ENCODE peak calls at places on chromosomes 2 and 18, in five cellular contexts. H is ovary; G is CD8-positive, alpha-beta T cell; A is heart left ventricle; B is Panc1. C is an unnamed sample.
A peak's percentile ranks its signal among the peaks of the same experiment; 100 is the strongest.

GRCh38 chr2:23698116-23698732 is 228.7 kb downstream of the ATAD2B start:
- DNase-seq in H (no peak), G (no peak), A (peak; percentile 33), B (no peak), C (no peak)

GRCh38 chr18:67023059-67023458 is 419.2 kb upstream of the CDH19 start:
- DNase-seq in H (no peak), G (no peak), A (no peak), B (no peak), C (no peak)

GRCh38 chr2:120779781-120780283 is 44.2 kb downstream of the GLI2 start:
- DNase-seq in H (no peak), G (no peak), A (no peak), B (no peak), C (peak; percentile 63)

GRCh38 chr2:28142403-28142802 is 250.3 kb upstream of the FOSL2 start:
- DNase-seq in H (no peak), G (no peak), A (no peak), B (no peak), C (no peak)

GRCh38 chr2:162825578-162825977 is 13.0 kb downstream of the KCNH7 start:
- DNase-seq in H (no peak), G (no peak), A (no peak), B (no peak), C (no peak)

GRCh38 chr2:159855153-159856140 is 57.4 kb upstream of the CD302 start:
- DNase-seq in H (no peak), G (no peak), A (no peak), B (no peak), C (no peak)

GRCh38 chr2:10772868-10773215 is 39.7 kb downstream of the PDIA6 start:
- DNase-seq in H (no peak), G (no peak), A (no peak), B (no peak), C (no peak)

GRCh38 chr2:36371963-36372391 is 16.4 kb downstream of the CRIM1 start:
- DNase-seq in H (no peak), G (no peak), A (no peak), B (no peak), C (no peak)

GRCh38 chr2:46939596-46940359 is 24.2 kb upstream of the MCFD2 start:
- DNase-seq in H (no peak), G (no peak), A (no peak), B (no peak), C (peak; percentile 78)

GRCh38 chr2:215365184-215365658 is 53.4 kb downstream of the ATIC start:
- DNase-seq in H (no peak), G (no peak), A (no peak), B (no peak), C (no peak)

GRCh38 chr2:39264733-39265132 is 21.0 kb upstream of the CDKL4 start:
- DNase-seq in H (no peak), G (no peak), A (no peak), B (no peak), C (no peak)

GRCh38 chr2:98356729-98357128 is 10.5 kb downstream of the CNGA3 start:
- DNase-seq in H (no peak), G (no peak), A (no peak), B (no peak), C (no peak)

DNA sequence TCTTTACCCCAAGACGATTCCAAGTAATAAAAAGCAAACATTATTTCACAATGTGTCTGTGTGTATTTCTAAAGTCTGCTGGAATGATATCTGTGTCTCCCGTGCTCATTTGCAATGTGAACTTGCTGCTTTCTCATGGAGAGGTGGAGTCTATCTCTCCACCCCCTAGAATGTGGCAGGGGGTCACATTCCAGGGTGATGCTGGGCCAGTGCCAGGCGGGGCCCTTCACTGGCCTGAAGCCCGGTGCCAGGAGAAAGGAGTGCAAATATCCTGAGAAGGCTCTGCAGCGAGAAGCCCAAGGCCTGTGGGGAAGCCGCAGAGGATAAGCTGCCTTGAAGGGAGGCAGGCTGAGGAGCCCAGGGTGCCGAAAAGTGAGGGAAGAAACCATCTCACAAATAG is 26.8 kb upstream of the LDLRAD4 start:
- DNase-seq in H (no peak), G (no peak), A (no peak), B (no peak), C (no peak)
- H3K4me1 ChIP-seq in H (no peaks in the 10 kb centered on the region), G (no peaks in the 10 kb centered on the region), A (no peaks in the 10 kb centered on the region), B (no peaks in the 10 kb centered on the region), C (no peaks in the 10 kb centered on the region)

GRCh38 chr2:156892449-156893335 is 364.8 kb upstream of the GALNT5 start:
- DNase-seq in H (no peak), G (no peak), A (no peak), B (peak; percentile 30), C (no peak)
- TF ChIP-seq CTCF in H (peak; percentile 18), G (no peak), A (no peak), B (peak; percentile 58), C (peak; percentile 31)

DNA sequence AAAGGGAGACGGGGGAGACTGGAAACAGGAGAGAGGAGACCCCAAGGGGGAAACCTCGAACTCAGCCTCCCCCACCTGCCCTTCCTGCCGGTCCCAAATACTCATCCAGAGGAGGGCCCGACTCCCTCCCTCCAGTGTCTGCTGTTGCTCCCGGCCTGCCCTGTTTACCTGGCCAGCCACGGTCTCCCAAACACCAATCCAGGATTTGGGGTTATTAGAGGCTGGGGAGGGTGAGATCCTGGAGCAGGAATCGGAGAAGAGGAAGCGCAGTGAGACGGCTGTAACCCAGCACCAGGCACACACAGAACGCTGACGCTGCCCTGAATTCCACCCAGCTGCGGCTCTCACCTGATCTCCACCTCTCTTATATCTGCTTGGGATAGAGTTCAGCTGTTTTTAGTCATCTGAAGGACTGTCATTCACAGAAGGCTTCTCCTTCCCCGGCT is 213.0 kb downstream of the TNS1 start:
- DNase-seq in H (no peak), G (no peak), A (peak; percentile 40), B (no peak), C (no peak)
- H3K27ac ChIP-seq in H (peak overlapping the region; percentile 8), G (peak overlapping the region; percentile 45), A (no peak overlapping the region), B (no peak overlapping the region), C (peak overlapping the region; percentile 54)

GRCh38 chr2:81839780-81840179 is 1535.2 kb upstream of the LRRTM1 start:
- DNase-seq in H (no peak), G (no peak), A (no peak), B (no peak), C (no peak)

DNA sequence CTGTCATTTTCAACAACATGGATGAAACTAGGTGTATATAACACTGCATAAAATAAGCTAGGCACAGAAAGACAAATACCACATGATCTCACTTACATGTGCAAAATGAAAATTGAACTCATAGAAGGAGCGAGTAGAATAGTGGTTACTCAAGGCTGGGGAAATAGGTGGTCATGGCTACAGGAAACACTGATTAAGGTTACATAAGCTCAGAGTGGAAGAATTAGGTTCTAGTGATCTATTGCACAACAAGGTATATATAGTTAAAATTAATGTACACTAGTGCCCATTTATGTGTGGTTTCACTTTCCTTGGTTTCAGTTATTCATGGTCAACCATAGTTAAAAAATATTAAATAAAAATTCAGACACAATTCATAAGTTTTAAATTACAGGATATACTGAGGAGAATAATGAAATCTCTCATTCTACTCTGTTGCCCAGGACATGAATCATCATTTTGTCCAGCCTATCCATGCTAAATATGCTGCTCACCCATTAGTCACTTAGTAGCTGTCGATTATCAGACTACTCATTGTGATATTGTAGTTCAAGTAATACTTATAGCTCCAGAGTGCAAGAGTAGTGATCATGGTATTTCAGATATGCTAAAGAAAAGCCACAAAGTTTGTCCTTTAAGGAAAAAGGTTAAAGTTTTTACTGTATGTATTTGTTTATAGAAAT is 1530.9 kb upstream of the LRRTM1 start:
- DNase-seq in H (no peak), G (no peak), A (no peak), B (no peak), C (no peak)
- H3K4me1 ChIP-seq in H (no peaks in the 10 kb centered on the region), G (no peaks in the 10 kb centered on the region), A (no peaks in the 10 kb centered on the region), B (no peaks in the 10 kb centered on the region), C (no peaks in the 10 kb centered on the region)

DNA sequence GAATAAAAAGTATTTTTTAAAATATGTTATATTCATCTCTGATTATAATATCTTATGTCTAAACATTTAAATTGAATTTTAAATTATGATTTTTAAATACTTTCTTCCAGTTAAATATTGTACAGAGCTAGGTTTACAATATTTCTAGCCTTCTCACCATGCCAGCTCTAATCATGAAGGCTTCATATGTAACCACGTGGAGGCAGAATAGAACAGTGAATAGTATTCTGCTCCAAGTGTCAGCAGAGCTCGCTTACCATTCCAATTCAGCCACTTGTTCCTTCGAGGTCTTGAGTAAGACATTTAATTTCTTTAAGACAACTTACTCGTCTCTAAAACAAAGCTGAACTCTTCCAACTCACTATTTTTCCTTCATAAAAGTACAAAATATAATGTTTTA is 871.8 kb downstream of the SUCLG1 start:
- DNase-seq in H (no peak), G (no peak), A (no peak), B (no peak), C (no peak)
- TF ChIP-seq CTCF in H (no peak), G (no peak), A (no peak), B (peak; percentile 9), C (no peak)

GRCh38 chr2:85852078-85852790 is 36.6 kb downstream of the ST3GAL5 start:
- DNase-seq in H (no peak), G (no peak), A (no peak), B (no peak), C (no peak)

GRCh38 chr2:85853499-85854165 is 35.2 kb downstream of the ST3GAL5 start:
- DNase-seq in H (no peak), G (no peak), A (no peak), B (no peak), C (no peak)

GRCh38 chr2:85852979-85853498 is 35.8 kb downstream of the ST3GAL5 start:
- DNase-seq in H (no peak), G (peak; percentile 64), A (no peak), B (no peak), C (no peak)

GRCh38 chr2:85851253-85851955 is 37.4 kb downstream of the ST3GAL5 start:
- DNase-seq in H (peak; percentile 55), G (no peak), A (no peak), B (no peak), C (peak; percentile 36)

DNA sequence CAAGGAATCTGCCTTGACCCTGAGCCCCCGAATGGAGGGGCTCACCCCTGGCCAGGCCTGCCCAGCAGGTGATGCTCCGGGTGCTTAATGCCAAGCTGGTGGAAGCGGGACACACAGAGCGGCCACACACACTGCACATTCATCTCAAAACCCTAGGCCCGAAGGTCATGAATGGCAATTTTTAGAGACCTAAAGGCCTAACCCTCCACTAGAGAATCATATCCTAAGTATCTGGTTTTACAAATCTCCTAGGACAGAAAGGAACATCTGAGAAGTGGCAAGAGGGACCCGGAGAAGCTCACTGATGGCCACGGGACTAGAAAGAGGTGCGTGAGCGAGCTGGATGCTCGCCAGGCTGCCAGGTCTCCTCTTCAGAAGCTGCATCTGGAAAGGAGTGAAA is 38.3 kb downstream of the ST3GAL5 start:
- DNase-seq in H (no peak), G (no peak), A (no peak), B (no peak), C (no peak)
- H3K27ac ChIP-seq in H (no peak overlapping the region), G (peak overlapping the region; percentile 13), A (no peak overlapping the region), B (no peak overlapping the region), C (no peak overlapping the region)

GRCh38 chr2:155215037-155215707 is 516.7 kb downstream of the KCNJ3 start:
- DNase-seq in H (no peak), G (no peak), A (no peak), B (no peak), C (no peak)
- H3K4me1 ChIP-seq in H (no peaks in the 10 kb centered on the region), G (no peaks in the 10 kb centered on the region), A (no peaks in the 10 kb centered on the region), B (no peaks in the 10 kb centered on the region), C (no peaks in the 10 kb centered on the region)